ENCODE peak calls at places on chromosomes 16 and 17, in seven cellular contexts. One of them, this sample, is unnamed.

GRCh38 chr16:11160676-11161115 is 95.3 kb downstream of the SOCS1 start:
- DNase-seq in astrocyte of the spinal cord: no peak
- DNase-seq in AG10803: no peak
- DNase-seq in body of pancreas: no peak
- DNase-seq in AG04450: no peak
- DNase-seq in GM23248: peak
- DNase-seq in mesendoderm: no peak
- DNase-seq in this sample: no peak

GRCh38 chr17:75558666-75559530 is 28.7 kb upstream of the MYO15B start:
- DNase-seq in AG04450: no peak
- DNase-seq in body of pancreas: peak
- DNase-seq in mesendoderm: no peak
- DNase-seq in AG10803: no peak
- DNase-seq in GM23248: no peak
- DNase-seq in astrocyte of the spinal cord: no peak
- DNase-seq in this sample: no peak

GRCh38 chr17:78557598-78558039 is 19.6 kb downstream of the DNAH17 start:
- DNase-seq in astrocyte of the spinal cord: peak
- DNase-seq in mesendoderm: peak
- DNase-seq in AG04450: no peak
- DNase-seq in AG10803: peak
- DNase-seq in body of pancreas: no peak
- DNase-seq in GM23248: peak
- DNase-seq in this sample: peak

GRCh38 chr16:9053006-9053601 is 38.3 kb upstream of the HAPSTR1 start:
- DNase-seq in astrocyte of the spinal cord: peak
- DNase-seq in AG10803: peak
- DNase-seq in mesendoderm: peak
- DNase-seq in body of pancreas: peak
- DNase-seq in AG04450: no peak
- DNase-seq in GM23248: peak
- DNase-seq in this sample: peak

GRCh38 chr16:54493594-54493993 is 207.0 kb upstream of the IRX3 start:
- DNase-seq in AG04450: no peak
- DNase-seq in AG10803: no peak
- DNase-seq in GM23248: peak
- DNase-seq in body of pancreas: no peak
- DNase-seq in astrocyte of the spinal cord: no peak
- DNase-seq in mesendoderm: no peak
- DNase-seq in this sample: no peak

GRCh38 chr16:63816304-63816703 is 1305.6 kb downstream of the CDH11 start:
- DNase-seq in mesendoderm: no peak
- DNase-seq in AG10803: no peak
- DNase-seq in astrocyte of the spinal cord: no peak
- DNase-seq in body of pancreas: no peak
- DNase-seq in AG04450: no peak
- DNase-seq in GM23248: no peak
- DNase-seq in this sample: peak

GRCh38 chr17:42647778-42648177 is 11.3 kb upstream of the TUBG2 start:
- DNase-seq in body of pancreas: no peak
- DNase-seq in astrocyte of the spinal cord: no peak
- DNase-seq in AG04450: no peak
- DNase-seq in AG10803: no peak
- DNase-seq in GM23248: no peak
- DNase-seq in mesendoderm: no peak
- DNase-seq in this sample: no peak

GRCh38 chr16:19130852-19131808 is 17.4 kb downstream of the ITPRIPL2 start:
- DNase-seq in mesendoderm: peak
- DNase-seq in GM23248: peak
- DNase-seq in AG10803: peak
- DNase-seq in astrocyte of the spinal cord: peak
- DNase-seq in body of pancreas: no peak
- DNase-seq in AG04450: peak
- DNase-seq in this sample: peak

GRCh38 chr17:49579522-49579921 is 3.9 kb downstream of the NXPH3 start:
- DNase-seq in astrocyte of the spinal cord: no peak
- DNase-seq in body of pancreas: no peak
- DNase-seq in AG10803: no peak
- DNase-seq in AG04450: no peak
- DNase-seq in GM23248: no peak
- DNase-seq in mesendoderm: no peak
- DNase-seq in this sample: no peak

GRCh38 chr17:33233855-33234228 is 59.3 kb downstream of the ASIC2 start:
- DNase-seq in mesendoderm: no peak
- DNase-seq in body of pancreas: no peak
- DNase-seq in GM23248: peak
- DNase-seq in astrocyte of the spinal cord: no peak
- DNase-seq in AG04450: no peak
- DNase-seq in AG10803: peak
- DNase-seq in this sample: no peak

GRCh38 chr17:70905796-70906195 is 736.5 kb downstream of the KCNJ2 start:
- DNase-seq in AG04450: peak
- DNase-seq in AG10803: peak
- DNase-seq in body of pancreas: peak
- DNase-seq in mesendoderm: peak
- DNase-seq in astrocyte of the spinal cord: peak
- DNase-seq in GM23248: peak
- DNase-seq in this sample: peak

GRCh38 chr17:16178836-16179235 is 36.5 kb downstream of the NCOR1 start:
- DNase-seq in astrocyte of the spinal cord: peak
- DNase-seq in body of pancreas: no peak
- DNase-seq in AG10803: no peak
- DNase-seq in mesendoderm: no peak
- DNase-seq in GM23248: peak
- DNase-seq in AG04450: no peak
- DNase-seq in this sample: peak

GRCh38 chr16:85622683-85623082 is 9.6 kb downstream of the GSE1 start:
- DNase-seq in astrocyte of the spinal cord: no peak
- DNase-seq in mesendoderm: no peak
- DNase-seq in AG04450: no peak
- DNase-seq in AG10803: no peak
- DNase-seq in GM23248: no peak
- DNase-seq in body of pancreas: no peak
- DNase-seq in this sample: no peak

GRCh38 chr16:81873843-81874752 is 95.0 kb downstream of the PLCG2 start:
- DNase-seq in AG04450: no peak
- DNase-seq in mesendoderm: peak
- DNase-seq in body of pancreas: peak
- DNase-seq in astrocyte of the spinal cord: peak
- DNase-seq in AG10803: peak
- DNase-seq in GM23248: peak
- DNase-seq in this sample: peak

GRCh38 chr16:89961920-89962319 is 13.4 kb downstream of the DEF8 start:
- DNase-seq in astrocyte of the spinal cord: no peak
- DNase-seq in AG04450: no peak
- DNase-seq in mesendoderm: no peak
- DNase-seq in body of pancreas: no peak
- DNase-seq in AG10803: no peak
- DNase-seq in GM23248: no peak
- DNase-seq in this sample: no peak

GRCh38 chr16:57531253-57531575 is 5.2 kb downstream of the CCDC102A start:
- DNase-seq in mesendoderm: no peak
- DNase-seq in astrocyte of the spinal cord: no peak
- DNase-seq in AG04450: no peak
- DNase-seq in GM23248: no peak
- DNase-seq in body of pancreas: no peak
- DNase-seq in AG10803: no peak
- DNase-seq in this sample: no peak

GRCh38 chr17:45320349-45320930 is 3.6 kb upstream of the MAP3K14 start:
- DNase-seq in astrocyte of the spinal cord: peak
- DNase-seq in body of pancreas: no peak
- DNase-seq in mesendoderm: no peak
- DNase-seq in AG10803: peak
- DNase-seq in AG04450: no peak
- DNase-seq in GM23248: peak
- DNase-seq in this sample: no peak

GRCh38 chr17:50037321-50038107 is 18.4 kb upstream of the ITGA3 start:
- DNase-seq in AG10803: peak
- DNase-seq in AG04450: no peak
- DNase-seq in astrocyte of the spinal cord: peak
- DNase-seq in mesendoderm: no peak
- DNase-seq in body of pancreas: peak
- DNase-seq in GM23248: peak
- DNase-seq in this sample: peak

GRCh38 chr17:30379303-30380105 is 777 bp downstream of the CPD start:
- DNase-seq in astrocyte of the spinal cord: no peak
- DNase-seq in GM23248: peak
- DNase-seq in body of pancreas: peak
- DNase-seq in mesendoderm: peak
- DNase-seq in AG10803: no peak
- DNase-seq in AG04450: no peak
- DNase-seq in this sample: peak

GRCh38 chr16:83475108-83475507 is 332.7 kb upstream of the HSBP1 start:
- DNase-seq in AG10803: peak
- DNase-seq in body of pancreas: no peak
- DNase-seq in AG04450: no peak
- DNase-seq in GM23248: no peak
- DNase-seq in astrocyte of the spinal cord: no peak
- DNase-seq in mesendoderm: no peak
- DNase-seq in this sample: peak

GRCh38 chr16:85393674-85394510 is 219.2 kb upstream of the GSE1 start:
- DNase-seq in astrocyte of the spinal cord: peak
- DNase-seq in body of pancreas: peak
- DNase-seq in AG10803: peak
- DNase-seq in mesendoderm: peak
- DNase-seq in AG04450: no peak
- DNase-seq in GM23248: peak
- DNase-seq in this sample: peak

GRCh38 chr17:46008591-46008990 is 9.5 kb downstream of the STH start:
- DNase-seq in body of pancreas: no peak
- DNase-seq in AG10803: no peak
- DNase-seq in GM23248: no peak
- DNase-seq in mesendoderm: no peak
- DNase-seq in astrocyte of the spinal cord: no peak
- DNase-seq in AG04450: no peak
- DNase-seq in this sample: no peak

DNA sequence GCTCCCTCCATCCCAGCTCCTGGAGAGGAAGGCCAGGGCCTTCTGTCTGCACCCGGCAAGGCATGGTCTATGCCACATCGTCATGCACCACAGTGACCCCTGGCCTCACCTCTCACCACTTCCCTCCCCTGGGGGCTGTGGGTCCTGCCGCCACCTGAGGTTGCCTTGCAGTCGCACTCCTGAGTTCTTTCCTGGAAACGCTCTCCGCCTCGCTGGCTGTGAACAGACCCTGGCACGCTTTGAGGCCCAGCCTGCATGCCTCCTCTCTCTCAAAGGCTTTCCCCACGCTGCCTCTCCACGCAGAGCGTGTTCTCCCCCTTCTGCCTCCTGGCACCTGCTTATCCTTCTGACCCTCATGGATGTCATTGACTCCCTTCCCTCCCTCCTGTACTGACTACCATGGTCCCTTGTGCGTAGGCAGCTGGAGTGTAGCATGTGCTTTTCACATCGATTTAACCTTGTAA is 45.4 kb downstream of the SEC14L1 start:
- DNase-seq in astrocyte of the spinal cord: no peak
- DNase-seq in AG04450: no peak
- DNase-seq in AG10803: no peak
- DNase-seq in mesendoderm: no peak
- DNase-seq in GM23248: no peak
- DNase-seq in body of pancreas: no peak
- DNase-seq in this sample: no peak
- H3K4me3 ChIP-seq in astrocyte of the spinal cord: no peak
- H3K4me3 ChIP-seq in AG04450: no peak
- H3K4me3 ChIP-seq in AG10803: no peak
- H3K4me3 ChIP-seq in mesendoderm: no peak
- H3K4me3 ChIP-seq in GM23248: no peak
- H3K4me3 ChIP-seq in body of pancreas: no peak
- H3K4me3 ChIP-seq in this sample: no peak

DNA sequence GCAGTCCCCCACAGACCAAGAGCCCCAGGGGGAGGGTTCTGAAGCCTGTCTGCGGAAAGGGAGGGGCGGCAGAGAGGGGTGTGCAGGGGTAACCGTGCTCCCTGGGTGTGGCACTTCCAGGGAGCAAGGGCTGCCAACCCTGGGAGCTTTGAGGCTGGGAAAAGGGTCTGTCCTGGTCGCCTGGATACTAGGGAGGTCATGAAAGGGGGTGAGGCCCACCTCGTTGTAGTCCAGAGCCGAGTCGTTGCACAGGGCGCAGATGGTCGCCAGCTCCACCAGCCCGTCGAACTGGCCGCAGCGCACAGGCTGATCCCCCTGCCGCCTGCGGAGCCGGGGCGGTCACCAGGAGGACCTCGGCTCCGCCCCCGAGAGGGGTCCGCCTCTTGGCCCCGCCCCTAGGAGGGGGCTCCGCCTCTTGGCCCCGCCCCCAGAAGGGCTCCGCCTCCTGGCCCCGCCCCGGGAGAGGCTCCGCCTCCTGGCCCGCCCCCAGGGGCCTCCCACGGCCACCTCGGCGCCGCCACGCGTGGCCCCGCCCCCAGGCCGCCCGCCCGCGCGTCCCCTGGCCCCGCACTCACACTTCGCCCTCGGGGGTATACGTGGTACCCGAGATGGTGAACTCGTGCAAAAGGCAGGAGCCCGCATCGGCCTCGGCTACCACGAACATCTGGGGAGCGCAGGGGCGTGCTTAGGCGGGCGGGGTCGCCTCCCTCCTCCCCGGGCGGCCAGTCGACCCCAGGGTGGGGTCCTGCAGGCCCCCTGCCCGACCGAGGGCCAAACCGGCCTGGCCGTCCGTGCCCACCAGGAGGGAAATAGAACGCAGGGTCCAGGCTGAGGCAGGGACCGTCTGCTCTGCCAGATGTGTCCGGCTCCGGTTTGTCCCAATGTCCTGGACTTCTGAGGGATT is 19.5 kb downstream of the ATP2A3 start:
- DNase-seq in body of pancreas: no peak
- DNase-seq in mesendoderm: peak
- DNase-seq in GM23248: peak
- DNase-seq in AG04450: no peak
- DNase-seq in AG10803: peak
- DNase-seq in astrocyte of the spinal cord: peak
- DNase-seq in this sample: peak
- H3K4me3 ChIP-seq in body of pancreas: no peak
- H3K4me3 ChIP-seq in mesendoderm: peak
- H3K4me3 ChIP-seq in GM23248: peak
- H3K4me3 ChIP-seq in AG04450: peak
- H3K4me3 ChIP-seq in AG10803: peak
- H3K4me3 ChIP-seq in astrocyte of the spinal cord: peak
- H3K4me3 ChIP-seq in this sample: no peak

DNA sequence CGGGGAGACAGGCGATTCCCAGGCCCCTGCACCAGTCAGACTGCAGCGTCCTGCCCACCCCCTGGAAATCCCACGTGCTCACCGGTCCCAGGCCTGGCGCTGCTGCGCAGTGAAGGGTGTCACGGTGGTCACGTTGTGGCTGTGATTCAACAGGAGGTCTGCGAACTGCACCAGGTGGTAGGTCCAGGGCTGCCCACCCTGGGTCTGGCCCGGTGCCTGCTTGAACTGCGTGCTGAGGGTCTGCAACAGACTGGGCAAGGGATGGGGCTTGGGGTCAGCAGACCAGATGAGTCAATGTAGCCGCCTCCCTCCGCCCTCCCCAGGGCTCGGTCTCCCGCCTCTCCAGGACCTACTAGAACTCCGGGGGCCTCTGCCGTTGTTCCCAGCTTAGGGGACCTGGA is 7.1 kb downstream of the MYBBP1A start:
- DNase-seq in body of pancreas: no peak
- DNase-seq in astrocyte of the spinal cord: no peak
- DNase-seq in AG04450: no peak
- DNase-seq in AG10803: no peak
- DNase-seq in mesendoderm: no peak
- DNase-seq in GM23248: no peak
- DNase-seq in this sample: no peak
- H3K4me3 ChIP-seq in body of pancreas: no peak
- H3K4me3 ChIP-seq in astrocyte of the spinal cord: no peak
- H3K4me3 ChIP-seq in AG04450: no peak
- H3K4me3 ChIP-seq in AG10803: no peak
- H3K4me3 ChIP-seq in mesendoderm: no peak
- H3K4me3 ChIP-seq in GM23248: no peak
- H3K4me3 ChIP-seq in this sample: no peak

GRCh38 chr16:17466876-17467275 is 3.9 kb downstream of the XYLT1 start:
- DNase-seq in mesendoderm: peak
- DNase-seq in AG10803: no peak
- DNase-seq in astrocyte of the spinal cord: no peak
- DNase-seq in AG04450: no peak
- DNase-seq in body of pancreas: no peak
- DNase-seq in GM23248: no peak
- DNase-seq in this sample: no peak
- H3K4me3 ChIP-seq in mesendoderm: no peak
- H3K4me3 ChIP-seq in AG10803: no peak
- H3K4me3 ChIP-seq in astrocyte of the spinal cord: no peak
- H3K4me3 ChIP-seq in AG04450: no peak
- H3K4me3 ChIP-seq in body of pancreas: no peak
- H3K4me3 ChIP-seq in GM23248: no peak
- H3K4me3 ChIP-seq in this sample: no peak

This sample was measured in epithelial cell of esophagus.